ENCODE peak calls at places on chromosomes 11 and 22, in seven cellular contexts. One of them, this sample, is unnamed.

GRCh38 chr11:36385121-36385530 is 89.0 kb downstream of the PRR5L start:
- DNase-seq in right cardiac atrium: no peak
- DNase-seq in naive thymus-derived CD4-positive, alpha-beta T cell: no peak
- DNase-seq in mucosa of descending colon: peak
- DNase-seq in Right ventricle myocardium superior: no peak
- DNase-seq in HT1080: no peak
- DNase-seq in HEK293T: no peak
- DNase-seq in this sample: no peak

GRCh38 chr11:31641477-31642062 is 132.0 kb downstream of the ELP4 start:
- DNase-seq in right cardiac atrium: no peak
- DNase-seq in naive thymus-derived CD4-positive, alpha-beta T cell: no peak
- DNase-seq in mucosa of descending colon: peak
- DNase-seq in Right ventricle myocardium superior: no peak
- DNase-seq in HT1080: peak
- DNase-seq in HEK293T: peak
- DNase-seq in this sample: peak

GRCh38 chr22:44711236-44711560 is 9.2 kb downstream of the PRR5 start:
- DNase-seq in right cardiac atrium: no peak
- DNase-seq in naive thymus-derived CD4-positive, alpha-beta T cell: no peak
- DNase-seq in mucosa of descending colon: no peak
- DNase-seq in Right ventricle myocardium superior: no peak
- DNase-seq in HT1080: no peak
- DNase-seq in HEK293T: no peak
- DNase-seq in this sample: no peak

GRCh38 chr22:48952256-48953102 is 875.2 kb downstream of the BRD1 start:
- DNase-seq in right cardiac atrium: no peak
- DNase-seq in naive thymus-derived CD4-positive, alpha-beta T cell: no peak
- DNase-seq in mucosa of descending colon: no peak
- DNase-seq in Right ventricle myocardium superior: no peak
- DNase-seq in HT1080: no peak
- DNase-seq in HEK293T: no peak
- DNase-seq in this sample: no peak

GRCh38 chr11:63858628-63859550 is 20.0 kb downstream of the MARK2 start:
- DNase-seq in right cardiac atrium: peak
- DNase-seq in naive thymus-derived CD4-positive, alpha-beta T cell: no peak
- DNase-seq in mucosa of descending colon: peak
- DNase-seq in Right ventricle myocardium superior: peak
- DNase-seq in HT1080: peak
- DNase-seq in HEK293T: no peak
- DNase-seq in this sample: peak

GRCh38 chr11:114319716-114320328 is 23.6 kb downstream of the NNMT start:
- DNase-seq in right cardiac atrium: no peak
- DNase-seq in naive thymus-derived CD4-positive, alpha-beta T cell: peak
- DNase-seq in mucosa of descending colon: no peak
- DNase-seq in Right ventricle myocardium superior: no peak
- DNase-seq in HT1080: no peak
- DNase-seq in HEK293T: no peak
- DNase-seq in this sample: no peak

GRCh38 chr22:38730411-38730871 is 24.7 kb downstream of the GTPBP1 start:
- DNase-seq in right cardiac atrium: no peak
- DNase-seq in naive thymus-derived CD4-positive, alpha-beta T cell: no peak
- DNase-seq in mucosa of descending colon: no peak
- DNase-seq in Right ventricle myocardium superior: no peak
- DNase-seq in HT1080: no peak
- DNase-seq in HEK293T: no peak
- DNase-seq in this sample: no peak

GRCh38 chr11:73416711-73417265 is 40.6 kb downstream of the RELT start:
- DNase-seq in right cardiac atrium: no peak
- DNase-seq in naive thymus-derived CD4-positive, alpha-beta T cell: no peak
- DNase-seq in mucosa of descending colon: no peak
- DNase-seq in Right ventricle myocardium superior: no peak
- DNase-seq in HT1080: peak
- DNase-seq in HEK293T: no peak
- DNase-seq in this sample: no peak

GRCh38 chr11:115275045-115275444 is 229.2 kb downstream of the CADM1 start:
- DNase-seq in right cardiac atrium: no peak
- DNase-seq in naive thymus-derived CD4-positive, alpha-beta T cell: no peak
- DNase-seq in mucosa of descending colon: no peak
- DNase-seq in Right ventricle myocardium superior: no peak
- DNase-seq in HT1080: no peak
- DNase-seq in HEK293T: no peak
- DNase-seq in this sample: no peak

GRCh38 chr11:126926376-126926791 is 74.2 kb downstream of the KIRREL3 start:
- DNase-seq in right cardiac atrium: peak
- DNase-seq in naive thymus-derived CD4-positive, alpha-beta T cell: no peak
- DNase-seq in mucosa of descending colon: no peak
- DNase-seq in Right ventricle myocardium superior: no peak
- DNase-seq in HT1080: no peak
- DNase-seq in HEK293T: no peak
- DNase-seq in this sample: no peak

This sample was measured in body of pancreas.